ENCODE peak calls at places on chromosomes 4 and X, in four cellular contexts. G is cardiac muscle cell, Q is fibroblast of lung, B is heart left ventricle. L is an unnamed sample. For H3K4me1 and H3K27me3, the result is how much of the 10 kb centered on the place peaks cover.

GRCh38 chrX:104419926-104420325 is 146.1 kb upstream of the IL1RAPL2 start:
- DNase-seq in G (no peak), Q (no peak), B (no peak), L (no peak)

GRCh38 chr4:105712766-105713165 is 4.2 kb downstream of the GSTCD start:
- DNase-seq in G (no peak), Q (no peak), B (no peak), L (no peak)

GRCh38 chr4:127686656-127687055 is 43.5 kb upstream of the SLC25A31 start:
- DNase-seq in G (no peak), Q (peak), B (no peak), L (no peak)

GRCh38 chr4:96120206-96120605 is 280.3 kb downstream of the PDHA2 start:
- DNase-seq in G (no peak), Q (peak), B (no peak), L (no peak)

GRCh38 chr4:180828455-180829018 is 1414.7 kb upstream of the TENM3 start:
- DNase-seq in G (peak), Q (peak), B (no peak), L (peak)

GRCh38 chrX:136189222-136189621 is 41.9 kb downstream of the FHL1 start:
- DNase-seq in G (no peak), Q (peak), B (no peak), L (no peak)

GRCh38 chrX:24498181-24498580 is 33.1 kb downstream of the PDK3 start:
- DNase-seq in G (no peak), Q (peak), B (no peak), L (peak)

GRCh38 chr4:3041192-3042142 is 32.9 kb downstream of the HTT-AS start:
- DNase-seq in G (no peak), Q (peak), B (peak), L (peak)

GRCh38 chr4:13704020-13704419 is 76.5 kb upstream of the BOD1L1 start:
- DNase-seq in G (no peak), Q (no peak), B (no peak), L (no peak)

GRCh38 chrX:53160297-53160983 is 64.6 kb downstream of the KDM5C start:
- DNase-seq in G (no peak), Q (peak), B (no peak), L (peak)

GRCh38 chr4:70473691-70474090 is 1.7 kb downstream of the MUC7 start:
- DNase-seq in G (no peak), Q (no peak), B (no peak), L (no peak)
- TF ChIP-seq CTCF in G (no peak), Q (no peak), B (no peak), L (no peak)

DNA sequence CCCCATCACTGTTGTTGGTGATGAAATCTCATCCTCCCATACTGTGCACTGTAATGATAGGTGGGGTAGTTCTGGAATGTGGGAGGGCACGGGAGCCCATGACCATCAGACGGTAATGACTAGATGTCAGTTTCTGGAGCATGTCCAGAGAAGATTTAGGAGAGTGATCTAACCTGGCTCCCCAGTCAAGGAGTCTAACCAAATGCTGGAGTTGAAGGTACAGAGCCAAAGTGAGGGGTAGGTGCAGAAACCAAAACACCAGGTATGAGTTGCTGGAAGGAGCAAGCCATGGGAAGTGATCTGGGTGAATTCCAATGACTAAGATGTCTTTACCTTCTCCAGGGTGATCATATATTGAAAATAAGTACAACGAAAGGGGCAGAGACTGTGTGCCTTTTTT is 296.9 kb downstream of the INPP4B start:
- DNase-seq in G (no peak), Q (no peak), B (no peak), L (no peak)
- H3K4me1 ChIP-seq in G (under half), Q (under half), B (under half), L (under half)

GRCh38 chr4:108168672-108169562 is at the start of gene LEF1:
- DNase-seq in G (peak), Q (peak), B (no peak), L (peak)
- H3K27me3 ChIP-seq in G (under half), Q (under half), B (half or more), L (under half)

GRCh38 chr4:139738846-139739613 is 73.4 kb downstream of the MGST2 start:
- DNase-seq in G (no peak), Q (no peak), B (no peak), L (no peak)

GRCh38 chr4:139743027-139743426 is 77.4 kb downstream of the MGST2 start:
- DNase-seq in G (no peak), Q (no peak), B (no peak), L (no peak)

GRCh38 chr4:139740121-139740520 is 74.5 kb downstream of the MGST2 start:
- DNase-seq in G (peak), Q (peak), B (peak), L (peak)

GRCh38 chr4:139744232-139744631 is 78.6 kb downstream of the MGST2 start:
- DNase-seq in G (no peak), Q (no peak), B (no peak), L (no peak)

GRCh38 chr4:139740531-139741041 is 75.0 kb downstream of the MGST2 start:
- DNase-seq in G (no peak), Q (peak), B (peak), L (peak)
- TF ChIP-seq CTCF in G (peak), Q (peak), B (no peak), L (peak)

GRCh38 chr4:185123479-185123878 is 19.6 kb upstream of the SLC25A4 start:
- DNase-seq in G (no peak), Q (no peak), B (no peak), L (no peak)
- H3K4me1 ChIP-seq in G (under half), Q (under half), B (under half), L (under half)

GRCh38 chr4:125639182-125639621 is 324.4 kb downstream of the FAT4 start:
- DNase-seq in G (peak), Q (peak), B (peak), L (no peak)
- H3K27me3 ChIP-seq in G (under half), Q (under half), B (under half), L (under half)

DNA sequence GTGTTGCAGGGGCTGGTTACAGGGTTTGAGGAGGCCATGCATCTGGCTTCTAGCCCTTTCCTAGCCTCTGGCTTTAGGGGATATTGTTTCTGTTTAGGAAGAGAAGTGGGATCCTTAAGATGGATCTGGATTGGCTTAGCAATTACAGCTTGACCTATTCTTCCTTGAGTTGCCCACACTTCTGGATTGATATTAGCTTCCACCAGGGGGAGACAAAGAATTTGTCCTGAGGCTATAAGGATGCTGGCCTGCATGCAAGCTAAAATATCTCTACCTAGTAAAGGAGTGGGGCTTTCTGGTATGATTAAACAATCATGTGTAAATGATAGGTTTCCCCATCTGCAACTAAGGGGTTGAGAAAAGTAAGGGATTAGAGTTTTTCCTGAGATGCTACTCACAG is 117.2 kb downstream of the TEX13C start:
- DNase-seq in G (peak), Q (no peak), B (no peak), L (no peak)
- TF ChIP-seq CTCF in G (no peak), Q (no peak), B (peak), L (no peak)

DNA sequence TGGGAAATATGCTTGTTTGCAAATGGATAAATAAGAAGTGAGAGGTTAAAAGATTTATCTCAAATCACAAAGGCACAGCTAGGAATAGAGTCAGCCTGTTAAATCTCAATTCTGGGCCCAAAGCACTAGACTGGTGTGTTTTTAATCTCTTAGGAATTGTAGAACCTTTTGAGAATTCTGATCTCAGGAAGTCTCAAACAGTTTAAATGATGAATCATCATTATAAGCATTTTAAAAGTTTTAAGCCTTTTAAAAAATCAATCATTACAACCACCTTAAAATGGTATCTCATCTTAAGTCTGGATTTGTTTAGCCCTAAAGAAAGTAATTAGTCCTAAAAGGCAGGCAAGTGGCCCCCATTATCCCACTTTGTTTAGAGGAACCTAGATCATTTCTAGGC is 17.8 kb downstream of the DGKK start:
- DNase-seq in G (no peak), Q (no peak), B (no peak), L (no peak)
- H3K4me1 ChIP-seq in G (under half), Q (under half), B (under half), L (under half)

DNA sequence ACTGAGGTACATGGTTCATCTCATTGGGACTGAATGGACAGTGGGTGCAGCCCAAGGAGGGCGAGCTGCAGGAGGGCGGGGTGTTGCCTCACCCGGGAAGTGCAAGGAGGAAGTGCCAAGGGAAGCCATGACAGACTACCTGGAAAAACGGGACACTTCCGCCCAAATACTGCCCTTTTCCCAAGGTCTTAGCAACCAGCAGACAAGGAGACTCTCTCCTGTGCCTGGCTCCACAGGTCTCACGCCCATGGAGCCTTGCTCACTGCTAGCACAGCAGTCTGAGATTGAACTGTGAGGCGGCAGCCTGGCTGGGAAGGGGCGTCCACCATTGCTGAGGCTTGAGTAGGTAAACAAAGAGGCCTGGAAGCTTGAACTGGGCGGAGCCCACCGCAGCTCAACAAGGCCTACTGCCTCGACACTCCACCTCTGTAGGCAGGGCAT is 14.7 kb upstream of the USP53 start:
- DNase-seq in G (no peak), Q (no peak), B (peak), L (no peak)
- H3K27me3 ChIP-seq in G (under half), Q (under half), B (under half), L (under half)

L was measured in prostate gland.